ENCODE peak calls at places on chromosomes 16 and 17, in seven cellular contexts. R is body of pancreas, V is GM12878, N is HepG2, Z is heart left ventricle, U is upper lobe of left lung, T is IMR-90. C is an unnamed sample.

GRCh38 chr16:52141871-52142270 is 405.1 kb downstream of the TOX3 start:
- ATAC-seq in R (no peak), V (no peak), N (no peak), Z (no peak), U (no peak), T (no peak), C (no peak)

GRCh38 chr16:62050793-62051192 is 14.6 kb upstream of the CDH8 start:
- ATAC-seq in R (no peak), V (no peak), N (no peak), Z (no peak), U (no peak), T (no peak), C (no peak)

GRCh38 chr17:39271546-39271945 is 45.8 kb upstream of the STAC2 start:
- ATAC-seq in R (no peak), V (no peak), N (no peak), Z (no peak), U (no peak), T (peak; percentile 46), C (no peak)

GRCh38 chr17:12078791-12079190 is 58.1 kb downstream of the MAP2K4 start:
- ATAC-seq in R (no peak), V (no peak), N (no peak), Z (no peak), U (no peak), T (peak; percentile 95), C (no peak)

GRCh38 chr16:73171901-73172619 is 124.1 kb upstream of the ZFHX3 start:
- ATAC-seq in R (no peak), V (no peak), N (no peak), Z (peak; percentile 31), U (no peak), T (no peak), C (no peak)

GRCh38 chr16:78667675-78668074 is 568.2 kb downstream of the WWOX start:
- ATAC-seq in R (no peak), V (no peak), N (no peak), Z (no peak), U (no peak), T (no peak), C (no peak)

GRCh38 chr17:7558544-7559306 is at the start of gene TNFSF13:
- ATAC-seq in R (peak; percentile 12), V (peak; percentile 10), N (no peak), Z (peak; percentile 12), U (peak; percentile 9), T (no peak), C (peak; percentile 33)

GRCh38 chr16:49760815-49761214 is 95.1 kb downstream of the ZNF423 start:
- ATAC-seq in R (no peak), V (no peak), N (no peak), Z (no peak), U (no peak), T (no peak), C (no peak)

GRCh38 chr16:89582614-89583196 is 7.1 kb downstream of the CPNE7 start:
- ATAC-seq in R (no peak), V (no peak), N (peak; percentile 2), Z (no peak), U (no peak), T (no peak), C (no peak)

GRCh38 chr17:2058521-2059124 is 3.7 kb downstream of the HIC1 start:
- ATAC-seq in R (peak; percentile 52), V (peak; percentile 56), N (no peak), Z (peak; percentile 30), U (peak; percentile 57), T (peak; percentile 1), C (peak; percentile 29)

GRCh38 chr17:1755252-1755992 is 6.4 kb upstream of the SERPINF1 start:
- ATAC-seq in R (no peak), V (no peak), N (peak; percentile 40), Z (no peak), U (no peak), T (no peak), C (no peak)

GRCh38 chr17:63792055-63792729 is 18.2 kb downstream of the DDX42 start:
- ATAC-seq in R (no peak), V (no peak), N (no peak), Z (no peak), U (no peak), T (no peak), C (no peak)
- H3K36me3 ChIP-seq in R (peaks cover 41% of the 10 kb centered on the region), V (peaks cover 7% of the 10 kb centered on the region), N (peaks cover 43% of the 10 kb centered on the region), Z (no peaks in the 10 kb centered on the region), U (peaks cover 100% of the 10 kb centered on the region), T (peaks cover 66% of the 10 kb centered on the region), C (peaks cover 96% of the 10 kb centered on the region)

DNA sequence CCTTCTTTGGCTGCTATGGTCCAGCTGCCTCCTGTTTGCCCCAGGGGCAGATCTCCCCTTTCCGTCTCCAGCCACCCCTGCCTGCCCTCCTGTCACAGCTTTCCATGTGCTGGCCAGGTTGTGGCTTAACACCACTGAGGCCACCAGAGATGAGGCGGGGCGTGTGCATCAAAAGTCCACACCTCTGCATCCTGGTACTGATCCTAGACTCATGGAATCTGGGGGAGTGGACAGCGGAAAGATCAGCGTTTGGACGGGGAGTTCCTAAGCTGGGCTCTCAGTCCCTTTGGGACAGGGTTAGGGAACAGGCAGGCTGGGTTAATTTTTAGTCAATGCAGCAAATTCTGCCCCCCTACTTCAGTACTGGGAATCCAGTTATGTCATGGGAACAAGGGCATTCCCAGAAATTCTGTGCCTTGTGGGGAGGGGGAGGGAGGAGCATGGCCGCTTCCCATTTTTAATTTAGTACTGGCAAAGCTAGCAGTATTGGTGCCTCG is 3.9 kb downstream of the IGFBP4 start:
- ATAC-seq in R (peak; percentile 12), V (no peak), N (no peak), Z (peak; percentile 26), U (peak; percentile 11), T (no peak), C (peak; percentile 20)
- H3K4me1 ChIP-seq in R (peaks cover 47% of the 10 kb centered on the region), V (peaks cover 19% of the 10 kb centered on the region), N (peaks cover 73% of the 10 kb centered on the region), Z (peaks cover 15% of the 10 kb centered on the region), U (peaks cover 67% of the 10 kb centered on the region), T (peaks cover 41% of the 10 kb centered on the region), C (peaks cover 52% of the 10 kb centered on the region)

GRCh38 chr16:85554791-85555548 is 58.2 kb upstream of the GSE1 start:
- ATAC-seq in R (peak; percentile 11), V (peak; percentile 13), N (no peak), Z (peak; percentile 64), U (peak; percentile 66), T (peak; percentile 47), C (peak; percentile 27)

GRCh38 chr16:85554114-85554790 is 58.9 kb upstream of the GSE1 start:
- ATAC-seq in R (peak; percentile 19), V (peak; percentile 76), N (peak; percentile 26), Z (peak; percentile 64), U (peak; percentile 84), T (peak; percentile 38), C (peak; percentile 57)

GRCh38 chr16:85551319-85551978 is 61.7 kb upstream of the GSE1 start:
- ATAC-seq in R (no peak), V (no peak), N (peak; percentile 23), Z (no peak), U (no peak), T (no peak), C (no peak)

GRCh38 chr16:85552980-85553435 is 60.1 kb upstream of the GSE1 start:
- ATAC-seq in R (no peak), V (no peak), N (no peak), Z (no peak), U (no peak), T (peak; percentile 64), C (no peak)

DNA sequence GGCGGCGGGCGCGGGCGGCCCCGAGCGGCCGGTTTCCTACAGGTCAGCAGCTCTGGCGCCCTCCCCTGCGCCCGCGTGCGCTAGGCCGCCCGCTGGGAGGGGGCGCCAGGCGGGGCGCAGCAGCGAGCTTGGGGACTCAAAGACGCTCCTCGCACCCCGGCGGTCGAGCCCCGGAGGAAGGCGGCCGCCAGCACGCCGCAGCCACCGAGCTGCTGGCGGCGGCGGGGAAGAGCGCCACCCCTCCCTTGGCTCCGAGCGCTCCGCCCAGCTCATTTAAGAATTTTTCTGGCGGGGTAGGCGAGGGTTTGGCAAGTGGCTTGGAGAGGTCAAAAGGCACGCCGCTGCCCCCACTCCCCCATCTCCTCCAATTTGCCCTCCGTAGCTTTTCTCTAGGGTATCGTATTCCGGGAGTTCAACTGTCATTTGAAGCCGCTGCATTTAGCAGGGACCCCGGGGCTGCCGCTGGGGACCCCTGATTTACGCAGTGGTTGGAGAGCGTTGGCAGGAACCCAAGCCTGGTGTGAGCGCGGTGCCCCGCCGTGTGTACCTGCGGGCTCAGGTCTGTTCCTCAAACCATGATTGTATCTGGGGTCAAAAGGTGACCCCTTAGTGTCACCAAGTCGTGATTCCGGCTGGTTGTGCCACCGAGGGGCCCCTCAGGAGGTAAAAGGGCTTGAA is 59.5 kb upstream of the GSE1 start:
- ATAC-seq in R (peak; percentile 49), V (peak; percentile 64), N (peak; percentile 76), Z (peak; percentile 56), U (peak; percentile 75), T (peak; percentile 52), C (peak; percentile 53)
- TF ChIP-seq POLR2A in R (peak; percentile 4), V (peak; percentile 79), N (peak; percentile 45), Z (no peak), U (peak; percentile 54), T (no peak), C (peak; percentile 35)

GRCh38 chr17:46043606-46044005 is 44.6 kb downstream of the STH start:
- ATAC-seq in R (no peak), V (no peak), N (no peak), Z (no peak), U (peak; percentile 25), T (no peak), C (no peak)
- H3K36me3 ChIP-seq in R (peaks cover 4% of the 10 kb centered on the region), V (peaks cover 14% of the 10 kb centered on the region), N (peaks cover 43% of the 10 kb centered on the region), Z (no peaks in the 10 kb centered on the region), U (peaks cover 64% of the 10 kb centered on the region), T (peaks cover 43% of the 10 kb centered on the region), C (peaks cover 53% of the 10 kb centered on the region)

DNA sequence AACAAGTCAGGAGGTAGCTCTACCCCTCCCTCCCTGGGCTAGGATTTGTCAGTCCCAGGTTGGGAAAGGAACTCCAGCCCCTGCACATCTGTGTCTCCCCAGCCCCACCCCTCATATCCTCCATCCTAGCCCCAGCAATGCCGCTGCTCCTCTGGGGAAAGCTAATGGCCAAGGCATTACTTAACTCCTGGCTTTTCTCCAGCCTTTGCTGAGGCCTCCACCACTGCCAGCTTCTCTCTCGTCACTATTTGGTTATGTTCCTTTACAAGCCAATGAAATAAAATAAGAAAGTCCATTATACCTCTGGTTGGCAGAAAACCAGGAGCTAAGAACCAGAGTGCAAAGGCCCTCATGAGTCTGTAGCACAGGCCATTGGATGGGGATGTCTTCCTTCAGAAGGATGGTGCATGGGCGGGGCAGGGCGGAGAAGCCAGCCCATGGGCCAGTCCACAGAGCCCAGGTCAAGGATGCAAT is 171.0 kb downstream of the CCDC182 start:
- ATAC-seq in R (peak; percentile 22), V (no peak), N (no peak), Z (peak; percentile 81), U (peak; percentile 87), T (no peak), C (peak; percentile 87)
- H3K4me1 ChIP-seq in R (peaks cover 9% of the 10 kb centered on the region), V (peaks cover 10% of the 10 kb centered on the region), N (peaks cover 47% of the 10 kb centered on the region), Z (peaks cover 3% of the 10 kb centered on the region), U (no peaks in the 10 kb centered on the region), T (peaks cover 5% of the 10 kb centered on the region), C (peaks cover 8% of the 10 kb centered on the region)

DNA sequence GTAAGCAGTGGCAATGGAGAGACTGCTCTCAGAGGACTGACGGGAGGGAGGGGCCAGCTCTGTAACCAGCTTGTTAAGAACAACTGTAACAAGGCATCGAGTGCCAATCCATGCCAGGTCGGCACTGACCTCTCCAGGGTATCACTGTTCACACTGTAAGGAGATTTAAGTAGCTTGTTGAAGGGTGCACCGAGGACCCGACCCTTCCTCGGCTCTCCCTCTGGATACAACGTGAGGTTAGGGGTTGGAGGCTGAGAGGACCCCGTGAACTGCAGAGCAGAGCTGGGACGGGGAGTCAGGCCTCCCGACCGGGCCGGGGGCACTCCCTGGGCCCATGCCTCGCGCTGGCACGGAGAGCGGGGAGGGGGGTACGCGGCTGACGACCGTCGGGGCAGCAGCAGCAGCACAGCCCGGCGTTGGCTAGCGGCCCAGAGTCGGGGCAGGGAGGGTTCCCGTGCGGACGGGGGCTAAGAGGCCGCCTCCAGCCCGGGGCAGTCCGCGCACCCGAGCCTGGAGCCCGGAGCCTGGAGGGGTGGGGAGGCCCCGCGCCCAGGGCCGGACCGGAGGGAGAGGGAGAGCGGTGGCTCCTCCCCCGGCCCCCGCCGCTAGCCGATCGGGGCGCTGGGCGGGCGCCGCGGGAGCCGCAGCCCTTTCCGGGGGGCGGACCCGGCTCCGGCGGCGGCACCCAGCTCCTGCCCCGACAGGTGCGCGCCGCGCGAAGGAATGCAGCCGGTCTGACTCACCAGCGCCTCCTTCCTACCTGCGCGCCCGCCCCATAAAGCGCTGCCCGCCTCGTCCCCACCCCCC is at the start of gene ITGB4:
- ATAC-seq in R (peak; percentile 93), V (peak; percentile 88), N (peak; percentile 62), Z (peak; percentile 53), U (peak; percentile 73), T (peak; percentile 52), C (peak; percentile 69)
- TF ChIP-seq POLR2A in R (peak; percentile 54), V (no peak), N (no peak), Z (no peak), U (peak; percentile 39), T (no peak), C (peak; percentile 29)